ENCODE peak calls at places on chromosomes 13 and 19, in eight cellular contexts. One of them, this sample, is unnamed.
A peak's percentile ranks its signal among the peaks of the same experiment; 100 is the strongest.

GRCh38 chr19:3821857-3822364 is 35.7 kb upstream of the MATK start:
- DNase-seq in transverse colon: peak; percentile 79
- DNase-seq in left lung: peak; percentile 95
- DNase-seq in A673: peak; percentile 78
- DNase-seq in esophagus squamous epithelium: no peak
- DNase-seq in aorta: peak; percentile 88
- DNase-seq in naive thymus-derived CD4-positive, alpha-beta T cell: peak; percentile 89
- DNase-seq in tibial nerve: peak; percentile 26
- DNase-seq in this sample: peak; percentile 73

GRCh38 chr13:49497272-49497671 is 1.5 kb downstream of the PHF11 start:
- DNase-seq in aorta: no peak
- DNase-seq in tibial nerve: no peak
- DNase-seq in transverse colon: no peak
- DNase-seq in A673: no peak
- DNase-seq in left lung: no peak
- DNase-seq in esophagus squamous epithelium: no peak
- DNase-seq in naive thymus-derived CD4-positive, alpha-beta T cell: no peak
- DNase-seq in this sample: no peak

GRCh38 chr19:35715981-35716734 is 1.6 kb upstream of the KMT2B start:
- DNase-seq in A673: no peak
- DNase-seq in aorta: peak; percentile 89
- DNase-seq in tibial nerve: no peak
- DNase-seq in left lung: peak; percentile 92
- DNase-seq in esophagus squamous epithelium: no peak
- DNase-seq in transverse colon: no peak
- DNase-seq in naive thymus-derived CD4-positive, alpha-beta T cell: no peak
- DNase-seq in this sample: peak; percentile 81

GRCh38 chr13:87536499-87536898 is 134.7 kb upstream of the SLITRK5 start:
- DNase-seq in transverse colon: no peak
- DNase-seq in esophagus squamous epithelium: no peak
- DNase-seq in tibial nerve: no peak
- DNase-seq in left lung: no peak
- DNase-seq in aorta: no peak
- DNase-seq in naive thymus-derived CD4-positive, alpha-beta T cell: no peak
- DNase-seq in A673: no peak
- DNase-seq in this sample: no peak

GRCh38 chr19:5865772-5866171 is 4.6 kb downstream of the FUT5 start:
- DNase-seq in aorta: no peak
- DNase-seq in tibial nerve: no peak
- DNase-seq in left lung: no peak
- DNase-seq in naive thymus-derived CD4-positive, alpha-beta T cell: no peak
- DNase-seq in transverse colon: no peak
- DNase-seq in esophagus squamous epithelium: no peak
- DNase-seq in A673: no peak
- DNase-seq in this sample: no peak

GRCh38 chr13:75481176-75482069 is 546 bp downstream of the TBC1D4 start:
- DNase-seq in left lung: peak; percentile 82
- DNase-seq in naive thymus-derived CD4-positive, alpha-beta T cell: peak; percentile 16
- DNase-seq in A673: peak; percentile 39
- DNase-seq in tibial nerve: no peak
- DNase-seq in transverse colon: peak; percentile 24
- DNase-seq in esophagus squamous epithelium: no peak
- DNase-seq in aorta: peak; percentile 82
- DNase-seq in this sample: peak; percentile 45

GRCh38 chr13:52414051-52414450 is 8.1 kb upstream of the THSD1 start:
- DNase-seq in tibial nerve: no peak
- DNase-seq in naive thymus-derived CD4-positive, alpha-beta T cell: no peak
- DNase-seq in A673: no peak
- DNase-seq in esophagus squamous epithelium: no peak
- DNase-seq in left lung: no peak
- DNase-seq in transverse colon: no peak
- DNase-seq in aorta: no peak
- DNase-seq in this sample: no peak

GRCh38 chr19:44602071-44602470 is 11.3 kb upstream of the IGSF23 start:
- DNase-seq in left lung: no peak
- DNase-seq in naive thymus-derived CD4-positive, alpha-beta T cell: no peak
- DNase-seq in esophagus squamous epithelium: no peak
- DNase-seq in tibial nerve: no peak
- DNase-seq in A673: no peak
- DNase-seq in transverse colon: peak; percentile 67
- DNase-seq in aorta: no peak
- DNase-seq in this sample: no peak

GRCh38 chr19:17061205-17061604 is 14.0 kb downstream of the HAUS8 start:
- DNase-seq in transverse colon: peak; percentile 58
- DNase-seq in aorta: no peak
- DNase-seq in naive thymus-derived CD4-positive, alpha-beta T cell: no peak
- DNase-seq in tibial nerve: no peak
- DNase-seq in esophagus squamous epithelium: no peak
- DNase-seq in left lung: no peak
- DNase-seq in A673: no peak
- DNase-seq in this sample: no peak

GRCh38 chr19:58356971-58357797 is 3.9 kb upstream of the A1BG start:
- DNase-seq in A673: no peak
- DNase-seq in aorta: no peak
- DNase-seq in tibial nerve: no peak
- DNase-seq in transverse colon: no peak
- DNase-seq in naive thymus-derived CD4-positive, alpha-beta T cell: peak; percentile 9
- DNase-seq in esophagus squamous epithelium: no peak
- DNase-seq in left lung: peak; percentile 70
- DNase-seq in this sample: no peak

GRCh38 chr19:16035601-16036297 is 40.5 kb upstream of the TPM4 start:
- DNase-seq in left lung: no peak
- DNase-seq in transverse colon: no peak
- DNase-seq in tibial nerve: no peak
- DNase-seq in A673: no peak
- DNase-seq in naive thymus-derived CD4-positive, alpha-beta T cell: no peak
- DNase-seq in aorta: peak; percentile 70
- DNase-seq in esophagus squamous epithelium: no peak
- DNase-seq in this sample: no peak

GRCh38 chr13:51000576-51001260 is 91.1 kb downstream of the RNASEH2B start:
- DNase-seq in esophagus squamous epithelium: no peak
- DNase-seq in naive thymus-derived CD4-positive, alpha-beta T cell: no peak
- DNase-seq in aorta: no peak
- DNase-seq in left lung: no peak
- DNase-seq in transverse colon: peak; percentile 23
- DNase-seq in A673: peak; percentile 12
- DNase-seq in tibial nerve: peak; percentile 35
- DNase-seq in this sample: peak; percentile 82

GRCh38 chr13:113929628-113930615 is 44.0 kb downstream of the C13orf46 start:
- DNase-seq in aorta: peak; percentile 79
- DNase-seq in transverse colon: no peak
- DNase-seq in esophagus squamous epithelium: no peak
- DNase-seq in left lung: no peak
- DNase-seq in naive thymus-derived CD4-positive, alpha-beta T cell: no peak
- DNase-seq in A673: no peak
- DNase-seq in tibial nerve: peak; percentile 12
- DNase-seq in this sample: peak; percentile 55

GRCh38 chr13:23979361-23980159 is 82.3 kb upstream of the C1QTNF9B start:
- DNase-seq in tibial nerve: peak; percentile 54
- DNase-seq in A673: peak; percentile 26
- DNase-seq in esophagus squamous epithelium: no peak
- DNase-seq in aorta: peak; percentile 95
- DNase-seq in left lung: peak; percentile 90
- DNase-seq in transverse colon: peak; percentile 67
- DNase-seq in naive thymus-derived CD4-positive, alpha-beta T cell: no peak
- DNase-seq in this sample: peak; percentile 83

GRCh38 chr13:35796627-35797026 is 320.1 kb upstream of the MAB21L1 start:
- DNase-seq in tibial nerve: no peak
- DNase-seq in aorta: no peak
- DNase-seq in esophagus squamous epithelium: no peak
- DNase-seq in transverse colon: no peak
- DNase-seq in naive thymus-derived CD4-positive, alpha-beta T cell: no peak
- DNase-seq in A673: no peak
- DNase-seq in left lung: no peak
- DNase-seq in this sample: no peak

GRCh38 chr19:2552859-2553258 is 76.9 kb downstream of the GADD45B start:
- DNase-seq in aorta: peak; percentile 14
- DNase-seq in transverse colon: peak; percentile 35
- DNase-seq in tibial nerve: no peak
- DNase-seq in naive thymus-derived CD4-positive, alpha-beta T cell: peak; percentile 75
- DNase-seq in left lung: no peak
- DNase-seq in A673: peak; percentile 91
- DNase-seq in esophagus squamous epithelium: no peak
- DNase-seq in this sample: no peak

GRCh38 chr19:58261600-58261967 is 17.2 kb upstream of the ZNF8 start:
- DNase-seq in tibial nerve: no peak
- DNase-seq in naive thymus-derived CD4-positive, alpha-beta T cell: no peak
- DNase-seq in A673: no peak
- DNase-seq in transverse colon: no peak
- DNase-seq in esophagus squamous epithelium: no peak
- DNase-seq in left lung: no peak
- DNase-seq in aorta: no peak
- DNase-seq in this sample: no peak

GRCh38 chr13:99357920-99358319 is 50.7 kb upstream of the GPR183 start:
- DNase-seq in naive thymus-derived CD4-positive, alpha-beta T cell: peak; percentile 38
- DNase-seq in left lung: no peak
- DNase-seq in tibial nerve: no peak
- DNase-seq in esophagus squamous epithelium: no peak
- DNase-seq in aorta: no peak
- DNase-seq in transverse colon: no peak
- DNase-seq in A673: no peak
- DNase-seq in this sample: no peak
- H3K4me1 ChIP-seq in naive thymus-derived CD4-positive, alpha-beta T cell: peaks cover 96% of the 10 kb centered on the region
- H3K4me1 ChIP-seq in left lung: peaks cover 44% of the 10 kb centered on the region
- H3K4me1 ChIP-seq in tibial nerve: peaks cover 19% of the 10 kb centered on the region
- H3K4me1 ChIP-seq in esophagus squamous epithelium: peaks cover 30% of the 10 kb centered on the region
- H3K4me1 ChIP-seq in aorta: no peaks in the 10 kb centered on the region
- H3K4me1 ChIP-seq in transverse colon: peaks cover 6% of the 10 kb centered on the region
- H3K4me1 ChIP-seq in A673: no peaks in the 10 kb centered on the region
- H3K4me1 ChIP-seq in this sample: no peaks in the 10 kb centered on the region

GRCh38 chr19:1489463-1489971 is 633 bp downstream of the PCSK4 start:
- DNase-seq in tibial nerve: no peak
- DNase-seq in transverse colon: no peak
- DNase-seq in naive thymus-derived CD4-positive, alpha-beta T cell: no peak
- DNase-seq in esophagus squamous epithelium: no peak
- DNase-seq in left lung: peak; percentile 70
- DNase-seq in aorta: peak; percentile 75
- DNase-seq in A673: no peak
- DNase-seq in this sample: peak; percentile 18
- H3K4me3 ChIP-seq in tibial nerve: peak overlapping the region; percentile 41
- H3K4me3 ChIP-seq in transverse colon: peak overlapping the region; percentile 59
- H3K4me3 ChIP-seq in naive thymus-derived CD4-positive, alpha-beta T cell: peak overlapping the region; percentile 77
- H3K4me3 ChIP-seq in esophagus squamous epithelium: peak overlapping the region; percentile 50
- H3K4me3 ChIP-seq in left lung: peak overlapping the region; percentile 43
- H3K4me3 ChIP-seq in aorta: no peak overlapping the region
- H3K4me3 ChIP-seq in A673: peak overlapping the region; percentile 56
- H3K4me3 ChIP-seq in this sample: peak overlapping the region; percentile 73

DNA sequence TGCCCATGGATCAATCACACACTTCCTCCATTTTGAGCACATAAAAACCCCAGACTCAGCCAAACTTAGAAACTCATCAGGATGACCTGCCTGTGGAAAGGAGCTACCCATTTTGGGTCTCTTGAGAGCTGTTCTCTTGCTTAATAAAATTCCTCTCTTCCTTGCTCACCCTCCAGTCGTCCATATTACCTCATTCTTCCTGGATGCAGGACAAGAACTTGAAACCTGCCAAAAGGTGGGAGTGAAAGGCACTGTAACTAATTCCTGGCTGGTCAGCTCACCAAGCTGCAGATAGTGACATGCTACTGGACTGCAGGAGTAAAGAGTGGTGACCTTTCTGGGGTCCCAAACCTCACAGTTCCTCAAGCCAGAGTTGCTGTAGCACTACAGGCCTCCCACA is 20.2 kb downstream of the LIG4 start:
- DNase-seq in esophagus squamous epithelium: no peak
- DNase-seq in naive thymus-derived CD4-positive, alpha-beta T cell: no peak
- DNase-seq in left lung: no peak
- DNase-seq in tibial nerve: no peak
- DNase-seq in transverse colon: no peak
- DNase-seq in A673: no peak
- DNase-seq in aorta: no peak
- DNase-seq in this sample: no peak
- H3K4me1 ChIP-seq in esophagus squamous epithelium: no peaks in the 10 kb centered on the region
- H3K4me1 ChIP-seq in naive thymus-derived CD4-positive, alpha-beta T cell: no peaks in the 10 kb centered on the region
- H3K4me1 ChIP-seq in left lung: no peaks in the 10 kb centered on the region
- H3K4me1 ChIP-seq in tibial nerve: no peaks in the 10 kb centered on the region
- H3K4me1 ChIP-seq in transverse colon: no peaks in the 10 kb centered on the region
- H3K4me1 ChIP-seq in A673: no peaks in the 10 kb centered on the region
- H3K4me1 ChIP-seq in aorta: no peaks in the 10 kb centered on the region
- H3K4me1 ChIP-seq in this sample: peaks cover under 1% of the 10 kb centered on the region

GRCh38 chr19:49639401-49640112 is 386 bp downstream of the RRAS start:
- DNase-seq in A673: peak; percentile 40
- DNase-seq in tibial nerve: no peak
- DNase-seq in aorta: no peak
- DNase-seq in left lung: no peak
- DNase-seq in esophagus squamous epithelium: no peak
- DNase-seq in naive thymus-derived CD4-positive, alpha-beta T cell: no peak
- DNase-seq in transverse colon: peak; percentile 19
- DNase-seq in this sample: no peak

GRCh38 chr19:49638360-49638759 is 1.6 kb downstream of the RRAS start:
- DNase-seq in esophagus squamous epithelium: no peak
- DNase-seq in naive thymus-derived CD4-positive, alpha-beta T cell: no peak
- DNase-seq in tibial nerve: no peak
- DNase-seq in left lung: no peak
- DNase-seq in aorta: no peak
- DNase-seq in transverse colon: peak; percentile 32
- DNase-seq in A673: no peak
- DNase-seq in this sample: no peak

GRCh38 chr19:49635530-49636229 is 4.3 kb downstream of the RRAS start:
- DNase-seq in aorta: no peak
- DNase-seq in esophagus squamous epithelium: no peak
- DNase-seq in tibial nerve: no peak
- DNase-seq in left lung: no peak
- DNase-seq in transverse colon: no peak
- DNase-seq in naive thymus-derived CD4-positive, alpha-beta T cell: no peak
- DNase-seq in A673: peak; percentile 48
- DNase-seq in this sample: no peak

GRCh38 chr19:49636230-49636932 is 3.6 kb downstream of the RRAS start:
- DNase-seq in esophagus squamous epithelium: no peak
- DNase-seq in aorta: no peak
- DNase-seq in tibial nerve: no peak
- DNase-seq in naive thymus-derived CD4-positive, alpha-beta T cell: no peak
- DNase-seq in transverse colon: no peak
- DNase-seq in A673: no peak
- DNase-seq in left lung: no peak
- DNase-seq in this sample: no peak

DNA sequence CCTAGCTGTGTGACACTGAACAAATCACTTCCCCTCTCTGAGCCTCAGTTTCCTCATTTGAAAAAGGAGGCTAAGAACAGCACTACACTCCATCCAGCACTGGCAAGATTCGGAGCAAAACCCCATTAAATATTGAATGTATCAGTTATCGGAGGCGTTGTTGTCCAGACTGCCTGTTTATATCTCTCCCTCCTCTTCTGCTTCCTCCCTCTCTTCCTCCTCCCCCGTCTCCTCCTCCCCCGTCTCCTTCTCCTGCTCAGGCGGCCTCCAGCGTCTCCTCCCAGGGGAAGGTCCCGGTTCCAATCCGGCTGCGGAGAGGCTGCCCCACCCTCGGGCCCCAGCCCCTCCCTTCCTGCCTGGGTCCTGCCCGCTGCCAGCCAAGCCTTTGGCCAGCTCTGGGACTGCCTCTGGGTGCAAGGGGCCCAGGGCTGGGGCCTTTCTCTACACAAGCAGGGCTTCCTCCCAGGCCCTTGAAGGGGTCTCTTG is 2.0 kb downstream of the RRAS start:
- DNase-seq in A673: peak; percentile 81
- DNase-seq in transverse colon: peak; percentile 91
- DNase-seq in left lung: peak; percentile 95
- DNase-seq in tibial nerve: peak; percentile 87
- DNase-seq in naive thymus-derived CD4-positive, alpha-beta T cell: no peak
- DNase-seq in esophagus squamous epithelium: no peak
- DNase-seq in aorta: peak; percentile 96
- DNase-seq in this sample: peak; percentile 87
- H3K4me3 ChIP-seq in A673: peak overlapping the region; percentile 30
- H3K4me3 ChIP-seq in transverse colon: peak overlapping the region; percentile 76
- H3K4me3 ChIP-seq in left lung: peak overlapping the region; percentile 19
- H3K4me3 ChIP-seq in tibial nerve: peak overlapping the region; percentile 57
- H3K4me3 ChIP-seq in naive thymus-derived CD4-positive, alpha-beta T cell: no peak overlapping the region
- H3K4me3 ChIP-seq in esophagus squamous epithelium: peak overlapping the region; percentile 82
- H3K4me3 ChIP-seq in aorta: peak overlapping the region; percentile 71
- H3K4me3 ChIP-seq in this sample: peak overlapping the region; percentile 80

GRCh38 chr19:10874019-10874418 is 2.7 kb downstream of the CARM1 start:
- DNase-seq in tibial nerve: no peak
- DNase-seq in A673: no peak
- DNase-seq in naive thymus-derived CD4-positive, alpha-beta T cell: no peak
- DNase-seq in esophagus squamous epithelium: no peak
- DNase-seq in left lung: no peak
- DNase-seq in transverse colon: peak; percentile 54
- DNase-seq in aorta: no peak
- DNase-seq in this sample: no peak
- H3K4me1 ChIP-seq in tibial nerve: peaks cover 70% of the 10 kb centered on the region
- H3K4me1 ChIP-seq in A673: peaks cover 11% of the 10 kb centered on the region
- H3K4me1 ChIP-seq in naive thymus-derived CD4-positive, alpha-beta T cell: peaks cover 14% of the 10 kb centered on the region
- H3K4me1 ChIP-seq in esophagus squamous epithelium: peaks cover 35% of the 10 kb centered on the region
- H3K4me1 ChIP-seq in left lung: peaks cover 61% of the 10 kb centered on the region
- H3K4me1 ChIP-seq in transverse colon: peaks cover 38% of the 10 kb centered on the region
- H3K4me1 ChIP-seq in aorta: no peaks in the 10 kb centered on the region
- H3K4me1 ChIP-seq in this sample: peaks cover 50% of the 10 kb centered on the region